ENCODE peak calls at places on chromosome 14, in six cellular contexts. J is tibial artery, F is choroid plexus epithelial cell, R is endothelial cell, C is RWPE1, B is WTC11. L is an unnamed sample.

GRCh38 chr14:88823968-88824313 is 510 bp upstream of the TTC8 start:
- DNase-seq in F (no peak), C (no peak), B (no peak), J (no peak), R (no peak), L (no peak)

GRCh38 chr14:32244404-32244803 is 41.3 kb upstream of the RNU6-8 start:
- DNase-seq in R (no peak), J (no peak), B (no peak), C (no peak), F (peak), L (no peak)

GRCh38 chr14:103562135-103562384 is 397 bp downstream of the BAG5 start:
- DNase-seq in F (peak), B (no peak), C (peak), R (no peak), J (no peak), L (no peak)

GRCh38 chr14:101087614-101088394 is 184.3 kb upstream of the RTL1 start:
- DNase-seq in R (no peak), B (peak), C (no peak), F (peak), J (peak), L (no peak)

GRCh38 chr14:94474581-94475031 is 1.4 kb downstream of the SERPINA9 start:
- DNase-seq in C (peak), R (no peak), J (no peak), B (no peak), F (peak), L (no peak)

GRCh38 chr14:54342806-54343205 is 54.0 kb upstream of the CDKN3 start:
- DNase-seq in C (no peak), B (no peak), J (no peak), R (no peak), F (peak), L (no peak)

GRCh38 chr14:36383674-36384421 is 63.4 kb upstream of the MBIP start:
- DNase-seq in B (no peak), J (peak), C (no peak), F (no peak), R (no peak), L (no peak)

GRCh38 chr14:88841741-88842140 is 17.3 kb downstream of the TTC8 start:
- DNase-seq in J (no peak), B (no peak), C (peak), R (no peak), F (no peak), L (no peak)

GRCh38 chr14:36346052-36346451 is 25.6 kb upstream of the MBIP start:
- DNase-seq in J (no peak), B (no peak), C (no peak), F (no peak), R (no peak), L (no peak)

GRCh38 chr14:61113561-61113960 is 132.5 kb downstream of the SLC38A6 start:
- DNase-seq in C (no peak), J (no peak), B (no peak), R (no peak), F (no peak), L (no peak)

GRCh38 chr14:61577506-61577931 is 117.8 kb upstream of the HIF1A start:
- DNase-seq in B (no peak), C (no peak), J (no peak), F (no peak), R (no peak), L (no peak)

GRCh38 chr14:54166049-54166950 is 209.7 kb upstream of the BMP4 start:
- DNase-seq in B (no peak), J (no peak), C (no peak), F (no peak), R (no peak), L (no peak)

GRCh38 chr14:68633131-68633991 is 159.5 kb downstream of the ZFP36L1 start:
- DNase-seq in F (peak), J (no peak), R (no peak), C (no peak), B (no peak), L (peak)

GRCh38 chr14:78029471-78030372 is 140.5 kb upstream of the NRXN3 start:
- DNase-seq in C (no peak), F (peak), R (no peak), J (no peak), B (peak), L (no peak)

GRCh38 chr14:84197704-84198103 is 1332.2 kb upstream of the FLRT2 start:
- DNase-seq in J (no peak), F (no peak), R (no peak), C (no peak), B (no peak), L (no peak)

GRCh38 chr14:54177861-54178591 is 218.8 kb upstream of the CDKN3 start:
- DNase-seq in J (no peak), C (no peak), B (no peak), F (peak), R (no peak), L (no peak)

GRCh38 chr14:30243805-30244204 is 315.2 kb upstream of the G2E3 start:
- DNase-seq in B (no peak), J (no peak), R (no peak), C (peak), F (peak), L (no peak)

GRCh38 chr14:88681755-88682494 is 110.8 kb downstream of the EML5 start:
- DNase-seq in C (no peak), F (no peak), B (no peak), J (no peak), R (no peak), L (no peak)

GRCh38 chr14:60573943-60574496 is 65.1 kb downstream of the SIX6 start:
- DNase-seq in J (no peak), B (no peak), F (peak), C (no peak), R (no peak), L (no peak)

GRCh38 chr14:64746298-64747250 is 42.4 kb downstream of the PLEKHG3 start:
- DNase-seq in B (no peak), R (no peak), C (no peak), J (no peak), F (peak), L (no peak)

GRCh38 chr14:23895480-23895879 is 58.1 kb upstream of the DHRS4 start:
- DNase-seq in R (no peak), F (peak), B (no peak), J (no peak), C (no peak), L (no peak)

GRCh38 chr14:37270629-37271028 is 72.9 kb downstream of the MIPOL1 start:
- DNase-seq in F (no peak), C (no peak), R (no peak), J (no peak), B (no peak), L (no peak)

GRCh38 chr14:61330511-61330910 is 9.1 kb downstream of the PRKCH start:
- DNase-seq in J (no peak), R (no peak), B (no peak), F (no peak), C (no peak), L (no peak)

GRCh38 chr14:104821971-104822608 is 21.2 kb downstream of the ZBTB42 start:
- DNase-seq in F (no peak), J (no peak), R (no peak), C (no peak), B (peak), L (no peak)

GRCh38 chr14:101108579-101109346 is 205.2 kb upstream of the RTL1 start:
- DNase-seq in B (no peak), C (no peak), F (no peak), J (peak), R (no peak), L (no peak)

GRCh38 chr14:94143239-94143638 is 13.8 kb upstream of the IFI27L2 start:
- DNase-seq in C (no peak), J (no peak), B (peak), R (peak), F (peak), L (no peak)

GRCh38 chr14:78022059-78022458 is 148.1 kb upstream of the NRXN3 start:
- DNase-seq in F (peak), C (peak), J (no peak), B (peak), R (peak), L (peak)

GRCh38 chr14:74860899-74861733 is 14.8 kb downstream of the PROX2 start:
- DNase-seq in F (peak), C (peak), B (peak), R (peak), J (peak), L (peak)

GRCh38 chr14:72679106-72679505 is 214.8 kb downstream of the DPF3 start:
- DNase-seq in B (no peak), C (no peak), F (peak), J (no peak), R (no peak), L (no peak)

GRCh38 chr14:105622329-105622955 is 96.1 kb downstream of the TMEM121 start:
- DNase-seq in B (no peak), J (no peak), F (no peak), R (no peak), C (no peak), L (no peak)

GRCh38 chr14:59281613-59282012 is 93.1 kb downstream of the DAAM1 start:
- DNase-seq in B (no peak), J (no peak), R (no peak), C (peak), F (peak), L (no peak)

GRCh38 chr14:38143170-38143569 is 64.5 kb upstream of the SSTR1 start:
- DNase-seq in F (peak), J (no peak), B (no peak), C (no peak), R (no peak), L (no peak)

GRCh38 chr14:89719371-89720075 is 235.0 kb downstream of the EFCAB11 start:
- DNase-seq in R (no peak), F (no peak), C (no peak), B (no peak), J (no peak), L (no peak)

GRCh38 chr14:50055461-50056228 is 60.7 kb downstream of the VCPKMT start:
- DNase-seq in J (peak), C (no peak), F (peak), R (no peak), B (no peak), L (no peak)
- TF ChIP-seq CTCF in J (no peak), C (no peak), F (peak), R (no peak), B (no peak), L (no peak)

GRCh38 chr14:102344084-102344483 is 18.6 kb downstream of the CINP start:
- DNase-seq in C (no peak), F (no peak), R (no peak), B (no peak), J (no peak), L (no peak)
- TF ChIP-seq CTCF in C (no peak), F (no peak), R (no peak), B (no peak), J (no peak), L (no peak)

GRCh38 chr14:71050227-71050823 is 143.1 kb downstream of the PCNX1 start:
- DNase-seq in J (no peak), B (no peak), F (peak), C (peak), R (no peak), L (no peak)
- TF ChIP-seq CTCF in J (peak), B (peak), F (peak), C (peak), R (peak), L (peak)

GRCh38 chr14:76956253-76957090 is 72.0 kb downstream of the IRF2BPL start:
- DNase-seq in F (peak), C (peak), R (peak), B (peak), J (peak), L (peak)
- TF ChIP-seq CTCF in F (no peak), C (no peak), R (no peak), B (no peak), J (peak), L (no peak)

GRCh38 chr14:66315548-66315947 is 170.6 kb upstream of the CCDC196 start:
- DNase-seq in F (no peak), J (no peak), B (peak), C (no peak), R (no peak), L (no peak)
- TF ChIP-seq CTCF in F (no peak), J (no peak), B (no peak), C (no peak), R (peak), L (peak)

GRCh38 chr14:99671230-99672224 is 12.6 kb upstream of the CYP46A1 start:
- DNase-seq in R (no peak), B (no peak), F (no peak), J (no peak), C (no peak), L (no peak)
- TF ChIP-seq CTCF in R (no peak), B (no peak), F (no peak), J (no peak), C (no peak), L (no peak)

DNA sequence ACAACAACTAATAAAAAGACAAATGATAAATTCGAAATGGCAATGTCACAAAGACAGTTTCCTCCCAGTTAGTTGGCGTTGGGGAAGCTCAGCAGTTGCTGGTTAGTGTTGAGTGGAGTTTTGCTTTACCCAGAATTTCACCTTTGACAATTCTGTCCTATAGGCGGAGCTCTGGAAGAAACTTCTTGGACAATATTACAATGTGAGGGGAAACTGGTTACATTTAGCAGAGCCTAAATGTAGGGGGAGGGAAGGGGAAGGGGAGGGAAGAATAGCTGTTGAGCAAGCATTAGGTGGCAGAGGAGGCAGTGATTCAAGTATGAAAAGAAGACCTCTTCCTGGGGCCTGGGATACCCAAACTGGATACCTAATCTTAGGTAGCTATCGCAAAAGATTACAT is 51.4 kb downstream of the BDKRB1 start:
- DNase-seq in F (no peak), B (no peak), R (no peak), C (no peak), J (no peak), L (no peak)
- TF ChIP-seq CTCF in F (no peak), B (no peak), R (no peak), C (no peak), J (no peak), L (no peak)